ENCODE peak calls at places on chromosomes 7 and 10, in five cellular contexts. X is pancreas, U is mesothelial cell of epicardium, L is fibroblast of lung, C is A549. D is an unnamed sample.

GRCh38 chr10:71260622-71261325 is 48.4 kb downstream of the UNC5B start:
- DNase-seq in U (peak), X (no peak), C (no peak), L (peak), D (no peak)

GRCh38 chr7:115087437-115087836 is 165.5 kb downstream of the MDFIC start:
- DNase-seq in L (peak), C (no peak), X (peak), U (no peak), D (no peak)

GRCh38 chr7:51187941-51188340 is 128.7 kb downstream of the COBL start:
- DNase-seq in X (peak), U (no peak), L (no peak), C (peak), D (no peak)

GRCh38 chr7:45622058-45622457 is 47.9 kb downstream of the ADCY1 start:
- DNase-seq in C (no peak), U (no peak), L (no peak), X (no peak), D (no peak)

GRCh38 chr7:27177795-27178320 is 3.7 kb upstream of the HOXA10 start:
- DNase-seq in L (no peak), X (no peak), C (no peak), U (no peak), D (no peak)

GRCh38 chr7:19405546-19405945 is 260.3 kb upstream of the FERD3L start:
- DNase-seq in X (no peak), U (no peak), L (peak), C (no peak), D (no peak)

GRCh38 chr10:29658984-29659769 is 24.4 kb upstream of the SVIL start:
- DNase-seq in X (no peak), U (no peak), L (peak), C (peak), D (no peak)

GRCh38 chr10:96714031-96714590 is 6.2 kb downstream of the PIK3AP1 start:
- DNase-seq in C (no peak), L (no peak), U (no peak), X (no peak), D (no peak)

GRCh38 chr7:125467996-125468854 is 538.6 kb upstream of the POT1 start:
- DNase-seq in C (no peak), L (no peak), U (no peak), X (no peak), D (no peak)

GRCh38 chr10:251982-252582 is 116.8 kb downstream of the ZMYND11 start:
- DNase-seq in U (no peak), X (no peak), C (no peak), L (no peak), D (no peak)

GRCh38 chr10:58512470-58513188 is at the start of gene BICC1:
- DNase-seq in L (peak), U (peak), C (peak), X (peak), D (peak)

DNA sequence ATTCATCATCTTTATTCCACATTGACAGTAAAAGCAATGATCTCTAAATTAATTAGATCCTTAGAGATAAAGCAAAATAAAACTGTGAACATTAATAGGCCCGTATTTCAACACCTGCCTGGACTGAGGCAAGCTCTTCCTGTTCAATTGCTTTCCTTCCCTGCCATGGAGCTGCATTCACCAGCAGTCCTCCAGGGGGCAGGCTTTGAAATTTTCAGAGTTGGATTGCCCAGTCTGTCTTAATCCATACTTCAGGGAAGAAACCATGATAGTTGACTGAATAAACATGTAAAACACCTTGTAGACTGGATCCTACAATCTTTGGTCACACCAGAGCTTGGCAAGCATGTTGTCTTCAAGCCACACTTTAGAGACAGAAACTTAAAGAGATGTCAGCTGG is 936.6 kb downstream of the NRG3 start:
- DNase-seq in L (no peak), C (no peak), U (no peak), X (peak), D (no peak)
- TF ChIP-seq CTCF in L (peak), C (no peak), U (peak), X (peak), D (peak)

GRCh38 chr10:90695915-90696676 is 161.7 kb downstream of the HTR7 start:
- DNase-seq in C (no peak), U (no peak), X (no peak), L (no peak), D (no peak)

DNA sequence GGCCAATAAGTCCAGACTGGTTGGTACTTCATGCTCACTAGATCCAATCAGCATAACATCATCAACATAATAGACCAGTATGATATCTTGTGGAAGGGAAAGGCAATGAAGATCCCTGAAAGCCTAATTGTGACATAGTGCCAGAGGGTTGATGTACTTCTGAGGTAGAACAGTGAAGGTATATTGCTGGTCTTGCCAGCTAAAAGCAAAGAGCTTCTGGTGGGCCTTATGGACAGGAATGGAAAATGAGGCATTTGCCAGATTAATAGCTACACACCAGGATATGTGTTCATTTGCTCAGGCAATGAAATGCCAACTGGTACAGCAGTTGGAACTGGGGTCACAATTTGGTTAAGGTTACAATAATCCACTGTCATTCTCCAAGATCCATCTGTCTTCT is 156.4 kb downstream of the HTR7 start:
- DNase-seq in X (no peak), U (no peak), L (no peak), C (no peak), D (no peak)
- TF ChIP-seq CTCF in X (no peak), U (no peak), L (no peak), C (no peak), D (no peak)

DNA sequence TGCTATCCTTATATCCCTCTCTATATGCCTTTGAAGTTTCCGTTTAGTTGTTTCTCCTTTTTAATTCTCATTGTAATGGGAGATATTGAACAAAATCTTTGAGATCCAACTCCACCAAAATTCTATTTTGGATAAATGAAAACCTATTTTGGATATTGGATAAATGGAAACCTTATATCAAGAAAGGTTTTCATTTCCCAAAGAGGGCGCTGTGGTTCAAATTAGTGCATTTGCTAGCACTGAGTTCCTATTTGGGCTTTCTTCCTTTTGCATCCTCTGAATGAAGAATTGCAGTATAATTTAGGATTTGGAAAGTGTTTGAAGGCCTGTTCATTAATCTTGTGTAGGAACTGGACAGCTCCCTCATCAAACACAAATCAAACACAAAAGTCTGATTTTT is 80.7 kb upstream of the KLF14 start:
- DNase-seq in U (no peak), C (no peak), L (peak), X (no peak), D (no peak)
- TF ChIP-seq CTCF in U (no peak), C (peak), L (peak), X (no peak), D (peak)

GRCh38 chr7:121608785-121609184 is 212.7 kb upstream of the FAM3C start:
- DNase-seq in U (no peak), X (no peak), C (no peak), L (no peak), D (no peak)

GRCh38 chr7:121609208-121609607 is 213.1 kb upstream of the FAM3C start:
- DNase-seq in X (no peak), U (no peak), L (no peak), C (no peak), D (no peak)

GRCh38 chr7:121604627-121605296 is 208.7 kb upstream of the FAM3C start:
- DNase-seq in L (peak), U (no peak), C (no peak), X (peak), D (no peak)

GRCh38 chr7:121603886-121604285 is 207.8 kb upstream of the FAM3C start:
- DNase-seq in L (no peak), X (no peak), U (no peak), C (no peak), D (no peak)

GRCh38 chr7:121605297-121605640 is 209.2 kb upstream of the FAM3C start:
- DNase-seq in L (peak), X (no peak), U (no peak), C (no peak), D (no peak)
- TF ChIP-seq CTCF in L (no peak), X (no peak), U (no peak), C (no peak), D (peak)